ENCODE peak calls at places on chromosomes 3 and 15, in eight cellular contexts. One of them, this sample, is unnamed.
A peak's percentile ranks its signal among the peaks of the same experiment; 100 is the strongest.

GRCh38 chr3:129106866-129107565 is 14.6 kb downstream of the RAB43 start:
- DNase-seq in foreskin fibroblast: no peak
- DNase-seq in WTC11: no peak
- DNase-seq in stimulated activated naive CD8-positive, alpha-beta T cell treated with anti-CD3 and anti-CD28 coated beads, Interleukin-15, amount 100 ng/mL, for 72 hours: no peak
- DNase-seq in H1: no peak
- DNase-seq in renal cortical epithelial cell: no peak
- DNase-seq in activated B cell treated with CpG ODN at 0.5 μM for 24 hours: no peak
- DNase-seq in HFFc6: no peak
- DNase-seq in this sample: no peak

GRCh38 chr15:78906310-78906608 is 33.6 kb downstream of the MORF4L1 start:
- DNase-seq in H1: no peak
- DNase-seq in WTC11: no peak
- DNase-seq in foreskin fibroblast: peak; percentile 92
- DNase-seq in activated B cell treated with CpG ODN at 0.5 μM for 24 hours: no peak
- DNase-seq in HFFc6: peak; percentile 91
- DNase-seq in stimulated activated naive CD8-positive, alpha-beta T cell treated with anti-CD3 and anti-CD28 coated beads, Interleukin-15, amount 100 ng/mL, for 72 hours: no peak
- DNase-seq in renal cortical epithelial cell: peak; percentile 91
- DNase-seq in this sample: no peak

GRCh38 chr3:98564282-98565005 is 29.0 kb downstream of the CPOX start:
- DNase-seq in H1: no peak
- DNase-seq in stimulated activated naive CD8-positive, alpha-beta T cell treated with anti-CD3 and anti-CD28 coated beads, Interleukin-15, amount 100 ng/mL, for 72 hours: peak; percentile 52
- DNase-seq in WTC11: no peak
- DNase-seq in renal cortical epithelial cell: no peak
- DNase-seq in activated B cell treated with CpG ODN at 0.5 μM for 24 hours: no peak
- DNase-seq in foreskin fibroblast: no peak
- DNase-seq in HFFc6: no peak
- DNase-seq in this sample: no peak

GRCh38 chr3:151686257-151686656 is 47.5 kb upstream of the AADACL2 start:
- DNase-seq in HFFc6: no peak
- DNase-seq in stimulated activated naive CD8-positive, alpha-beta T cell treated with anti-CD3 and anti-CD28 coated beads, Interleukin-15, amount 100 ng/mL, for 72 hours: no peak
- DNase-seq in WTC11: no peak
- DNase-seq in activated B cell treated with CpG ODN at 0.5 μM for 24 hours: no peak
- DNase-seq in foreskin fibroblast: no peak
- DNase-seq in H1: no peak
- DNase-seq in renal cortical epithelial cell: peak; percentile 79
- DNase-seq in this sample: no peak

GRCh38 chr15:55008397-55008796 is 188.3 kb downstream of the RSL24D1 start:
- DNase-seq in HFFc6: no peak
- DNase-seq in activated B cell treated with CpG ODN at 0.5 μM for 24 hours: no peak
- DNase-seq in stimulated activated naive CD8-positive, alpha-beta T cell treated with anti-CD3 and anti-CD28 coated beads, Interleukin-15, amount 100 ng/mL, for 72 hours: no peak
- DNase-seq in WTC11: no peak
- DNase-seq in renal cortical epithelial cell: no peak
- DNase-seq in foreskin fibroblast: no peak
- DNase-seq in H1: no peak
- DNase-seq in this sample: no peak

GRCh38 chr3:135240426-135240825 is 445.4 kb downstream of the EPHB1 start:
- DNase-seq in stimulated activated naive CD8-positive, alpha-beta T cell treated with anti-CD3 and anti-CD28 coated beads, Interleukin-15, amount 100 ng/mL, for 72 hours: no peak
- DNase-seq in H1: no peak
- DNase-seq in foreskin fibroblast: no peak
- DNase-seq in HFFc6: no peak
- DNase-seq in renal cortical epithelial cell: peak; percentile 4
- DNase-seq in WTC11: peak; percentile 60
- DNase-seq in activated B cell treated with CpG ODN at 0.5 μM for 24 hours: no peak
- DNase-seq in this sample: no peak

GRCh38 chr3:9627901-9628633 is 21.2 kb upstream of the MTMR14 start:
- DNase-seq in stimulated activated naive CD8-positive, alpha-beta T cell treated with anti-CD3 and anti-CD28 coated beads, Interleukin-15, amount 100 ng/mL, for 72 hours: no peak
- DNase-seq in renal cortical epithelial cell: no peak
- DNase-seq in activated B cell treated with CpG ODN at 0.5 μM for 24 hours: no peak
- DNase-seq in WTC11: no peak
- DNase-seq in HFFc6: no peak
- DNase-seq in H1: no peak
- DNase-seq in foreskin fibroblast: no peak
- DNase-seq in this sample: no peak

GRCh38 chr3:195823998-195824397 is 12.3 kb upstream of the MUC4 start:
- DNase-seq in foreskin fibroblast: no peak
- DNase-seq in renal cortical epithelial cell: peak; percentile 38
- DNase-seq in HFFc6: no peak
- DNase-seq in activated B cell treated with CpG ODN at 0.5 μM for 24 hours: no peak
- DNase-seq in H1: no peak
- DNase-seq in WTC11: no peak
- DNase-seq in stimulated activated naive CD8-positive, alpha-beta T cell treated with anti-CD3 and anti-CD28 coated beads, Interleukin-15, amount 100 ng/mL, for 72 hours: no peak
- DNase-seq in this sample: no peak

GRCh38 chr3:172608575-172608974 is 85.3 kb upstream of the TNFSF10 start:
- DNase-seq in stimulated activated naive CD8-positive, alpha-beta T cell treated with anti-CD3 and anti-CD28 coated beads, Interleukin-15, amount 100 ng/mL, for 72 hours: no peak
- DNase-seq in activated B cell treated with CpG ODN at 0.5 μM for 24 hours: no peak
- DNase-seq in H1: no peak
- DNase-seq in HFFc6: no peak
- DNase-seq in foreskin fibroblast: no peak
- DNase-seq in renal cortical epithelial cell: no peak
- DNase-seq in WTC11: no peak
- DNase-seq in this sample: no peak

GRCh38 chr15:67563092-67563491 is 20.6 kb downstream of the MAP2K5 start:
- DNase-seq in H1: no peak
- DNase-seq in activated B cell treated with CpG ODN at 0.5 μM for 24 hours: no peak
- DNase-seq in WTC11: no peak
- DNase-seq in foreskin fibroblast: no peak
- DNase-seq in renal cortical epithelial cell: no peak
- DNase-seq in HFFc6: no peak
- DNase-seq in stimulated activated naive CD8-positive, alpha-beta T cell treated with anti-CD3 and anti-CD28 coated beads, Interleukin-15, amount 100 ng/mL, for 72 hours: no peak
- DNase-seq in this sample: no peak

GRCh38 chr3:131503328-131503650 is 518 bp upstream of the MRPL3 start:
- DNase-seq in stimulated activated naive CD8-positive, alpha-beta T cell treated with anti-CD3 and anti-CD28 coated beads, Interleukin-15, amount 100 ng/mL, for 72 hours: no peak
- DNase-seq in renal cortical epithelial cell: no peak
- DNase-seq in WTC11: no peak
- DNase-seq in activated B cell treated with CpG ODN at 0.5 μM for 24 hours: no peak
- DNase-seq in HFFc6: no peak
- DNase-seq in H1: no peak
- DNase-seq in foreskin fibroblast: peak; percentile 86
- DNase-seq in this sample: no peak

GRCh38 chr3:86951343-86951742 is 39.6 kb downstream of the VGLL3 start:
- DNase-seq in activated B cell treated with CpG ODN at 0.5 μM for 24 hours: no peak
- DNase-seq in stimulated activated naive CD8-positive, alpha-beta T cell treated with anti-CD3 and anti-CD28 coated beads, Interleukin-15, amount 100 ng/mL, for 72 hours: no peak
- DNase-seq in foreskin fibroblast: peak; percentile 82
- DNase-seq in HFFc6: peak; percentile 62
- DNase-seq in H1: no peak
- DNase-seq in renal cortical epithelial cell: no peak
- DNase-seq in WTC11: no peak
- DNase-seq in this sample: no peak

GRCh38 chr15:26864664-26865191 is 2.1 kb upstream of the GABRA5 start:
- DNase-seq in foreskin fibroblast: peak; percentile 43
- DNase-seq in HFFc6: peak; percentile 45
- DNase-seq in stimulated activated naive CD8-positive, alpha-beta T cell treated with anti-CD3 and anti-CD28 coated beads, Interleukin-15, amount 100 ng/mL, for 72 hours: no peak
- DNase-seq in WTC11: peak; percentile 60
- DNase-seq in renal cortical epithelial cell: peak; percentile 23
- DNase-seq in activated B cell treated with CpG ODN at 0.5 μM for 24 hours: no peak
- DNase-seq in H1: peak; percentile 68
- DNase-seq in this sample: peak; percentile 11

GRCh38 chr15:57591822-57592367 is at the start of gene MYZAP:
- DNase-seq in foreskin fibroblast: peak; percentile 55
- DNase-seq in HFFc6: no peak
- DNase-seq in stimulated activated naive CD8-positive, alpha-beta T cell treated with anti-CD3 and anti-CD28 coated beads, Interleukin-15, amount 100 ng/mL, for 72 hours: peak; percentile 12
- DNase-seq in WTC11: peak; percentile 66
- DNase-seq in activated B cell treated with CpG ODN at 0.5 μM for 24 hours: peak; percentile 59
- DNase-seq in H1: peak; percentile 74
- DNase-seq in renal cortical epithelial cell: no peak
- DNase-seq in this sample: peak; percentile 61

GRCh38 chr3:52705438-52705687 is 228 bp downstream of the GLT8D1 start:
- DNase-seq in WTC11: no peak
- DNase-seq in HFFc6: no peak
- DNase-seq in stimulated activated naive CD8-positive, alpha-beta T cell treated with anti-CD3 and anti-CD28 coated beads, Interleukin-15, amount 100 ng/mL, for 72 hours: no peak
- DNase-seq in H1: no peak
- DNase-seq in activated B cell treated with CpG ODN at 0.5 μM for 24 hours: no peak
- DNase-seq in renal cortical epithelial cell: no peak
- DNase-seq in foreskin fibroblast: no peak
- DNase-seq in this sample: no peak

GRCh38 chr3:121739902-121740301 is 9.6 kb downstream of the GOLGB1 start:
- DNase-seq in WTC11: no peak
- DNase-seq in renal cortical epithelial cell: no peak
- DNase-seq in foreskin fibroblast: no peak
- DNase-seq in activated B cell treated with CpG ODN at 0.5 μM for 24 hours: no peak
- DNase-seq in HFFc6: no peak
- DNase-seq in H1: no peak
- DNase-seq in stimulated activated naive CD8-positive, alpha-beta T cell treated with anti-CD3 and anti-CD28 coated beads, Interleukin-15, amount 100 ng/mL, for 72 hours: no peak
- DNase-seq in this sample: no peak

GRCh38 chr15:69729167-69729748 is 276.6 kb downstream of the RPLP1 start:
- DNase-seq in foreskin fibroblast: peak; percentile 40
- DNase-seq in activated B cell treated with CpG ODN at 0.5 μM for 24 hours: peak; percentile 49
- DNase-seq in WTC11: peak; percentile 67
- DNase-seq in H1: peak; percentile 88
- DNase-seq in stimulated activated naive CD8-positive, alpha-beta T cell treated with anti-CD3 and anti-CD28 coated beads, Interleukin-15, amount 100 ng/mL, for 72 hours: peak; percentile 59
- DNase-seq in HFFc6: no peak
- DNase-seq in renal cortical epithelial cell: no peak
- DNase-seq in this sample: no peak

This sample was measured in heart right ventricle.